ENCODE peak calls at places on chromosomes 5 and 9, in four cellular contexts. F is HCT116, T is heart left ventricle, J is esophagus squamous epithelium. E is an unnamed sample.

GRCh38 chr9:134224130-134224826 is 59.9 kb upstream of the RNU6ATAC start:
- DNase-seq in F (no peak), T (no peak), J (no peak), E (no peak)

GRCh38 chr5:34012791-34013190 is 4.9 kb upstream of the AMACR start:
- DNase-seq in F (no peak), T (no peak), J (no peak), E (no peak)

GRCh38 chr5:64166201-64166959 is 737 bp downstream of the RNF180 start:
- DNase-seq in F (no peak), T (no peak), J (no peak), E (no peak)

GRCh38 chr9:36363448-36363847 is 36.6 kb downstream of the RNF38 start:
- DNase-seq in F (no peak), T (no peak), J (no peak), E (no peak)

GRCh38 chr5:176521699-176522263 is 15.4 kb downstream of the RNF44 start:
- DNase-seq in F (no peak), T (no peak), J (no peak), E (no peak)

GRCh38 chr5:142720561-142721275 is 34.8 kb upstream of the FGF1 start:
- DNase-seq in F (no peak), T (peak), J (no peak), E (no peak)

GRCh38 chr5:148014276-148014675 is 49.5 kb upstream of the SPINK5 start:
- DNase-seq in F (no peak), T (no peak), J (no peak), E (no peak)

GRCh38 chr9:105007143-105007542 is 79.2 kb upstream of the ABCA1 start:
- DNase-seq in F (no peak), T (no peak), J (no peak), E (peak)

GRCh38 chr9:32378496-32378895 is 5.9 kb upstream of the ACO1 start:
- DNase-seq in F (peak), T (no peak), J (no peak), E (no peak)

GRCh38 chr5:151151793-151152192 is 5.8 kb downstream of the ANXA6 start:
- DNase-seq in F (no peak), T (no peak), J (no peak), E (no peak)

GRCh38 chr9:20728493-20729220 is 44.6 kb downstream of the FOCAD start:
- DNase-seq in F (no peak), T (no peak), J (no peak), E (no peak)

GRCh38 chr5:53091304-53091703 is 18.3 kb downstream of the MOCS2 start:
- DNase-seq in F (no peak), T (no peak), J (no peak), E (peak)

GRCh38 chr9:113921366-113921765 is 45.3 kb downstream of the ZNF618 start:
- DNase-seq in F (no peak), T (no peak), J (no peak), E (no peak)

GRCh38 chr9:95211028-95211427 is 106.5 kb downstream of the FANCC start:
- DNase-seq in F (no peak), T (no peak), J (no peak), E (no peak)

GRCh38 chr5:152549709-152550108 is 144.6 kb upstream of the NMUR2 start:
- DNase-seq in F (no peak), T (no peak), J (no peak), E (no peak)

GRCh38 chr9:100308965-100309564 is 43.7 kb downstream of the TEX10 start:
- DNase-seq in F (no peak), T (no peak), J (no peak), E (no peak)

GRCh38 chr9:136882109-136882946 is 4.0 kb upstream of the TRAF2 start:
- DNase-seq in F (peak), T (no peak), J (no peak), E (peak)

GRCh38 chr5:91381774-91382492 is 1.2 kb downstream of the ARRDC3 start:
- DNase-seq in F (peak), T (peak), J (peak), E (no peak)

GRCh38 chr5:91380491-91381133 is 2.5 kb downstream of the ARRDC3 start:
- DNase-seq in F (peak), T (peak), J (peak), E (peak)

GRCh38 chr5:91381134-91381773 is 1.9 kb downstream of the ARRDC3 start:
- DNase-seq in F (no peak), T (no peak), J (no peak), E (no peak)

GRCh38 chr5:91378683-91379601 is 4.2 kb downstream of the ARRDC3 start:
- DNase-seq in F (no peak), T (no peak), J (no peak), E (no peak)

DNA sequence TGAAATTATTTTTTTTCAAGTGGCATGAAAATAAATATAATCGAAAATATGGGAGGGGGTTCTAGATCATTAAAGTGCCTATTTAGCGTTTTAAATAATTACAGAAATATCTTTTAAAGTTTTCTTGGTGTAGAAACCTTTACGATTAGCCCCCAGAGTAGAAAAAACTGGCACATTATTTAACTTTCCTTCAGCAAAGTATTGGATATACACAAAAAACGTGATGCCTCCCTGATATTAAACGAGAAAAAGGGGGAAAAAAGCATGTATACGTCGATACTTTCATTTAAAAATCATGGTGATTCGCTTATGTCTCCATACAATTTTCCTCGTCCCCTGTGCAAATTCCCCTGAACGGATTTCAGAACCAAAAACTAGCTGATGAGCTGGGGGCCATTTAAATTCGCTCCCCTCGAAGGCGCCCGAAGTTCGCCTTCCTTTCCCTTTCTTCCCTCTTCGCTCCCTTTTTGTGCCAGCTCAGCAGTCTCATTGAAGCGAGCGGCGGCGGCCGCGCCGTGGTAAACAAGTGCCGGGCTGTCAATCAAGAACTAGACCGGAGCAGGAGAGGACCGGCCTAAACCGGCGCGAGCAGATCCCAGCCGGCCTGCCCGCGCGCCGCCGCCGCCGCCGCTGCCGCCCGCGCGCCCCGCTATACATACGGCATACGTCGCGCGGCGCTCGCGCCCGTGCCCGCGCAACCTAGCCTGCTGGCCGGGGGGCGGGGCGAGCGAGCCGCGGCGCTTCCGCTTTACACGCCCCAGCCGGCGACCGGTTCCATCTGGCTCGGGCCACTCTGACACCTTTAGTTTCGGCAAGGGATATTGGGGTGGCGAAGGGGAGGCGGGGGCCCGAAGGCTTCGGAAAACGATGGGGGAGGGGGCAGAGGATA is 3.3 kb downstream of the ARRDC3 start:
- DNase-seq in F (peak), T (peak), J (peak), E (peak)
- TF ChIP-seq POLR2A in F (peak), T (peak), J (no peak), E (peak)

DNA sequence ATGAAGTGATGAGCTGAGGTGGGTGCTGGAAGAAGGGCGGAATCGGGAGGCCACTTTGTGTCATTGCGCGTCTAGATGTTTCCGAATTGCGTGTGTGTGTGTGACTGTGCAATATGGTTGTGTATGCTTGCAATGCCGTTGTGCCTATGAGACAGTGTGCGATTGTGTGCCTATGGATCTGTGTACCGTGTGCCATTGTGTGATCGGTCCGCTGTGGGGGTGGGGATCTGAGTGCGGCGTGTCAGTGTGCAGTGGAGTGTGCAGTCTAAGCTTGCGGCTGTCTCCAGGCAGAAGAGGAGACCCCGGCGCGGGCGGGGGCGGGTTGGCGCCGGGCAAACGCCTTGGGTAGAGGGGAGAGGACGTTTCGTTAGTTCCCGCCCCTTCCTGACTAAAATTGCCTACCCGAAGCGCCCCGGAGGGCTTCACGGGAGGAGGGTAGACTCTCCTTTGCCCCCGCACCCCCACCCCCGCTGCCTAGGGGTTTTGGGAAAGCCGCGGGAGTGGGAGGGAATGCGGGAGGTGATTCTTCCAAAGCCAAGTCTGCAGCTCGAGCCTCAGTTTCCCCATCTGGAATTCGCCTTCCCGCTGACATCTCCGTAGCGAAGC is 24.2 kb downstream of the PCDHGC5 start:
- DNase-seq in F (no peak), T (peak), J (no peak), E (no peak)
- TF ChIP-seq POLR2A in F (no peak), T (no peak), J (no peak), E (no peak)

DNA sequence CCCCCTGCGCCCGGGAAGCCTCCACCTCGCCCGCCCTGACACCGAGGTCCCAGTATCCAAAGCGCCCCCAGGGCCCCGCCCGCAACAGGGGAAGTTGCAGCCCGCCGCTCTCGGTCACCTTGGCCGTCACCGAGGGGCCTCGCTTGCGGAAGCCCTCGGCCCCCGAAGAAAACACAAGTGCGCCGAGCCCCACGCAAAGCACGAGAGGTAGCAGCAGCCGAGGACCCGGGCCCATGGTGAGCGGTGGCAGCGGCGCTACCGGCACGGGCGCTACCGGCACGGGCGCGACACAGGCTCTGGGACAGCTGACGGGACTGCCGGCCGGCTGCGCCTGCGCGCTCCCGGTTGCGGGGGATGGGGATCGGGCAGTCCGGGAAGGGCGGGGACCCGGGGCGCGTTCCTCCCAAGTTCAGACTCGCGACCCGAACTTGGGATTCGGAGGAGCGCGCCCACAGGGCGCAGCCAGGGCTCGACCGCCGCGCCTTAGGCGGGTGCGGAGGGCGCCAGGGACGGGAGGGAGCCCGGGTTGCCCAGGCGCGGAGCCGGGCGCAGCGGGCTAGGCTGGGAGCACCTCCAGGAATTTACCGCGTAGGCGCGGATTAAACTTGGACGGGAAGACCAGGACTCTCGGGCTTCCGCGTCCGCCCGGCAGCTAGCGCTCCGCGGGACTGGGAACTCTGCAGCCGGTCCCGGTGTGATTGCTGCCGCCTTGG is at the start of gene PPIC:
- DNase-seq in F (peak), T (peak), J (no peak), E (peak)
- TF ChIP-seq POLR2A in F (peak), T (peak), J (no peak), E (peak)

GRCh38 chr9:97803167-97804058 is 49.6 kb upstream of the FOXE1 start:
- DNase-seq in F (peak), T (peak), J (peak), E (peak)
- TF ChIP-seq POLR2A in F (peak), T (no peak), J (no peak), E (peak)

E was measured in H54.